ENCODE peak calls at places on chromosomes 11 and 22, in eight cellular contexts. H, X, L, T, P, E, M and J are unnamed samples.

GRCh38 chr22:46660604-46661201 is 40.5 kb downstream of the GRAMD4 start:
- DNase-seq in T (no peak), E (no peak), X (no peak), L (no peak), P (no peak), M (no peak), H (no peak), J (no peak)

GRCh38 chr11:131099013-131099412 is 182.7 kb upstream of the SNX19 start:
- DNase-seq in E (peak; percentile 50), T (no peak), H (no peak), X (no peak), P (peak; percentile 8), M (no peak), L (peak; percentile 2), J (peak; percentile 4)

GRCh38 chr11:129639300-129639699 is 176.3 kb upstream of the TMEM45B start:
- DNase-seq in T (no peak), L (peak; percentile 91), E (peak; percentile 99), X (no peak), M (no peak), P (peak; percentile 99), H (no peak), J (peak; percentile 80)

GRCh38 chr11:93784935-93785360 is 866 bp downstream of the MED17 start:
- DNase-seq in M (no peak), L (no peak), H (no peak), T (no peak), P (peak; percentile 16), X (no peak), E (no peak), J (peak; percentile 7)

GRCh38 chr11:65224939-65225283 is 36.9 kb upstream of the POLA2 start:
- DNase-seq in H (peak; percentile 32), L (peak; percentile 81), E (peak; percentile 73), M (no peak), T (no peak), X (no peak), P (peak; percentile 83), J (peak; percentile 57)

GRCh38 chr11:35682230-35683195 is 19.9 kb downstream of the TRIM44 start:
- DNase-seq in X (no peak), P (peak; percentile 42), H (no peak), L (peak; percentile 29), E (peak; percentile 40), T (no peak), M (no peak), J (no peak)

GRCh38 chr11:17719940-17720795 is 797 bp downstream of the MYOD1 start:
- DNase-seq in M (no peak), L (peak; percentile 14), T (no peak), X (no peak), H (no peak), P (peak; percentile 33), E (peak; percentile 31), J (no peak)

GRCh38 chr11:22491826-22492225 is 133.8 kb downstream of the FANCF start:
- DNase-seq in P (peak; percentile 43), X (no peak), E (peak; percentile 82), H (no peak), T (no peak), L (peak; percentile 3), M (no peak), J (no peak)

GRCh38 chr11:76838422-76839068 is 22.2 kb upstream of the ACER3 start:
- DNase-seq in X (no peak), P (no peak), T (no peak), M (peak; percentile 44), H (no peak), L (no peak), E (peak; percentile 4), J (no peak)

GRCh38 chr11:2475151-2475918 is 30.5 kb downstream of the KCNQ1 start:
- DNase-seq in H (no peak), M (no peak), E (no peak), X (no peak), P (no peak), L (no peak), T (no peak), J (no peak)

GRCh38 chr11:67998150-67999045 is 5.5 kb downstream of the UNC93B1 start:
- DNase-seq in M (no peak), L (no peak), T (no peak), X (peak; percentile 37), P (no peak), H (no peak), E (no peak), J (no peak)

GRCh38 chr11:27307232-27307631 is 55.8 kb downstream of the CCDC34 start:
- DNase-seq in E (no peak), T (no peak), X (no peak), M (no peak), P (no peak), H (no peak), L (no peak), J (no peak)

GRCh38 chr11:7555067-7555699 is 41.4 kb downstream of the PPFIBP2 start:
- DNase-seq in T (no peak), M (peak; percentile 64), H (no peak), E (peak; percentile 42), L (no peak), P (peak; percentile 6), X (no peak), J (no peak)

GRCh38 chr11:10770626-10771254 is 19.7 kb downstream of the CTR9 start:
- DNase-seq in P (peak; percentile 54), X (peak; percentile 45), H (no peak), M (peak; percentile 67), T (no peak), E (peak; percentile 69), L (peak; percentile 48), J (peak; percentile 37)

GRCh38 chr11:7143908-7144307 is 55.1 kb downstream of the RBMXL2 start:
- DNase-seq in H (no peak), X (peak; percentile 5), P (peak; percentile 21), M (no peak), L (peak; percentile 34), T (no peak), E (peak; percentile 22), J (no peak)